ENCODE peak calls at places on chromosomes 3 and 15, in six cellular contexts. P is stimulated activated CD4-positive, alpha-beta T cell treated with anti-CD3 and anti-CD28 coated beads, TNF-alpha, amount 100 ng/mL, for 4 hours; Z is cardiac muscle cell; D is HEK293T; Q is RWPE1; L is RPMI7951. W is an unnamed sample.

GRCh38 chr3:186922790-186923189 is 7.5 kb upstream of the ST6GAL1 start:
- DNase-seq in P (no peak), Z (no peak), D (no peak), Q (peak; percentile 73), L (no peak), W (no peak)

GRCh38 chr3:38397320-38397719 is 50.7 kb downstream of the XYLB start:
- DNase-seq in P (no peak), Z (peak; percentile 90), D (no peak), Q (peak; percentile 21), L (peak; percentile 19), W (peak; percentile 1)

GRCh38 chr3:69411331-69411730 is 25.4 kb upstream of the FRMD4B start:
- DNase-seq in P (no peak), Z (no peak), D (no peak), Q (peak; percentile 75), L (peak; percentile 26), W (no peak)

GRCh38 chr3:195263925-195264575 is 6.9 kb downstream of the XXYLT1 start:
- DNase-seq in P (no peak), Z (no peak), D (no peak), Q (no peak), L (no peak), W (no peak)

GRCh38 chr3:188863999-188864406 is 307.8 kb upstream of the TPRG1 start:
- DNase-seq in P (no peak), Z (no peak), D (no peak), Q (no peak), L (peak; percentile 68), W (no peak)

GRCh38 chr3:127694467-127695215 is 21.9 kb downstream of the ABTB1 start:
- DNase-seq in P (no peak), Z (no peak), D (no peak), Q (peak; percentile 55), L (peak; percentile 46), W (peak; percentile 52)

GRCh38 chr3:154184582-154184981 is 63.4 kb downstream of the ARHGEF26 start:
- DNase-seq in P (no peak), Z (no peak), D (no peak), Q (no peak), L (no peak), W (no peak)

GRCh38 chr3:194136519-194137313 is 768 bp downstream of the HES1 start:
- DNase-seq in P (peak; percentile 10), Z (peak; percentile 78), D (no peak), Q (no peak), L (peak; percentile 90), W (no peak)

GRCh38 chr3:50139718-50140423 is 15.3 kb upstream of the SEMA3F start:
- DNase-seq in P (no peak), Z (peak; percentile 34), D (no peak), Q (no peak), L (no peak), W (no peak)

GRCh38 chr3:71504250-71505036 is 79.1 kb downstream of the FOXP1 start:
- DNase-seq in P (no peak), Z (no peak), D (no peak), Q (peak; percentile 83), L (peak; percentile 88), W (no peak)

GRCh38 chr3:161274691-161275298 is 53.7 kb downstream of the NMD3 start:
- DNase-seq in P (no peak), Z (peak; percentile 33), D (peak; percentile 37), Q (no peak), L (peak; percentile 53), W (peak; percentile 47)

GRCh38 chr15:92810418-92811138 is 89.5 kb upstream of the CHD2 start:
- DNase-seq in P (no peak), Z (peak; percentile 56), D (peak; percentile 38), Q (no peak), L (peak; percentile 88), W (no peak)

GRCh38 chr3:195178124-195178910 is 92.6 kb downstream of the XXYLT1 start:
- DNase-seq in P (no peak), Z (no peak), D (no peak), Q (no peak), L (no peak), W (no peak)

GRCh38 chr15:32117122-32117521 is 86.8 kb downstream of the CHRNA7 start:
- DNase-seq in P (no peak), Z (no peak), D (no peak), Q (no peak), L (no peak), W (no peak)

GRCh38 chr3:45218578-45219390 is 7.3 kb downstream of the TMEM158 start:
- DNase-seq in P (no peak), Z (no peak), D (no peak), Q (peak; percentile 40), L (peak; percentile 84), W (no peak)

GRCh38 chr15:74406992-74407705 is 26.6 kb downstream of the SEMA7A start:
- DNase-seq in P (no peak), Z (no peak), D (peak; percentile 32), Q (peak; percentile 89), L (peak; percentile 97), W (no peak)

GRCh38 chr3:62525276-62525675 is 151.9 kb upstream of the FEZF2 start:
- DNase-seq in P (no peak), Z (no peak), D (no peak), Q (peak; percentile 34), L (peak; percentile 20), W (no peak)

GRCh38 chr3:188905991-188906635 is 265.7 kb upstream of the TPRG1 start:
- DNase-seq in P (no peak), Z (no peak), D (no peak), Q (no peak), L (no peak), W (no peak)

GRCh38 chr15:40790723-40791122 is 16.2 kb upstream of the ZFYVE19 start:
- DNase-seq in P (no peak), Z (no peak), D (no peak), Q (no peak), L (no peak), W (no peak)

GRCh38 chr3:30231277-30232141 is 374.9 kb upstream of the TGFBR2 start:
- DNase-seq in P (no peak), Z (no peak), D (no peak), Q (no peak), L (peak; percentile 97), W (no peak)

W was measured in NCI-H460.